ENCODE peak calls at places on chromosome 18, in ten cellular contexts. B, O, S, K, C, N, X, Y, H and I are unnamed samples.

GRCh38 chr18:3448845-3449701 is 899 bp upstream of the TGIF1 start:
- DNase-seq in C (peak; percentile 78), H (peak; percentile 94), Y (peak; percentile 98), X (peak; percentile 79), N (peak; percentile 93), S (no peak), O (peak; percentile 93), K (peak; percentile 83), B (peak; percentile 92), I (peak; percentile 67)

GRCh38 chr18:79395761-79396404 is at the start of gene NFATC1:
- DNase-seq in B (peak; percentile 84), K (peak; percentile 65), Y (peak; percentile 77), N (peak; percentile 61), S (peak; percentile 31), C (peak; percentile 91), H (peak; percentile 35), X (peak; percentile 80), O (peak; percentile 59), I (peak; percentile 68)

GRCh38 chr18:62897153-62897552 is 181.8 kb downstream of the PHLPP1 start:
- DNase-seq in C (no peak), K (peak; percentile 45), X (no peak), O (no peak), B (peak; percentile 58), H (peak; percentile 85), Y (peak; percentile 33), S (no peak), N (no peak), I (no peak)

GRCh38 chr18:1998121-1998520 is 573.2 kb downstream of the METTL4 start:
- DNase-seq in N (no peak), K (no peak), C (no peak), S (no peak), O (no peak), Y (no peak), H (peak; percentile 80), X (no peak), B (no peak), I (no peak)

GRCh38 chr18:57942493-57942892 is 101.5 kb upstream of the NEDD4L start:
- DNase-seq in S (no peak), X (no peak), H (no peak), C (no peak), Y (no peak), B (no peak), N (no peak), K (no peak), O (no peak), I (no peak)

GRCh38 chr18:2513616-2514015 is 57.7 kb downstream of the METTL4 start:
- DNase-seq in H (peak; percentile 11), K (peak; percentile 83), Y (no peak), S (no peak), B (no peak), N (no peak), O (no peak), X (no peak), C (no peak), I (no peak)

GRCh38 chr18:63073481-63073880 is 246.1 kb downstream of the BCL2 start:
- DNase-seq in X (no peak), N (peak; percentile 1), H (no peak), B (no peak), K (no peak), S (no peak), C (no peak), O (no peak), Y (no peak), I (no peak)

GRCh38 chr18:37662099-37662498 is 96.5 kb upstream of the CELF4 start:
- DNase-seq in Y (no peak), S (no peak), K (no peak), H (no peak), X (no peak), N (no peak), C (no peak), B (no peak), O (no peak), I (no peak)

GRCh38 chr18:43785145-43785544 is 507.9 kb upstream of the SYT4 start:
- DNase-seq in O (no peak), H (no peak), Y (no peak), K (no peak), N (no peak), S (no peak), B (no peak), X (no peak), C (no peak), I (no peak)

GRCh38 chr18:43786893-43787292 is 509.6 kb upstream of the SYT4 start:
- DNase-seq in S (no peak), O (no peak), N (no peak), Y (no peak), K (no peak), X (no peak), C (no peak), H (no peak), B (no peak), I (no peak)

GRCh38 chr18:43794363-43794762 is 517.1 kb upstream of the SYT4 start:
- DNase-seq in O (no peak), S (no peak), K (no peak), B (no peak), Y (no peak), C (no peak), H (no peak), N (no peak), X (no peak), I (no peak)

GRCh38 chr18:43793910-43794309 is 516.6 kb upstream of the SYT4 start:
- DNase-seq in O (no peak), K (no peak), Y (no peak), H (peak; percentile 13), X (no peak), N (no peak), S (no peak), B (no peak), C (no peak), I (no peak)

DNA sequence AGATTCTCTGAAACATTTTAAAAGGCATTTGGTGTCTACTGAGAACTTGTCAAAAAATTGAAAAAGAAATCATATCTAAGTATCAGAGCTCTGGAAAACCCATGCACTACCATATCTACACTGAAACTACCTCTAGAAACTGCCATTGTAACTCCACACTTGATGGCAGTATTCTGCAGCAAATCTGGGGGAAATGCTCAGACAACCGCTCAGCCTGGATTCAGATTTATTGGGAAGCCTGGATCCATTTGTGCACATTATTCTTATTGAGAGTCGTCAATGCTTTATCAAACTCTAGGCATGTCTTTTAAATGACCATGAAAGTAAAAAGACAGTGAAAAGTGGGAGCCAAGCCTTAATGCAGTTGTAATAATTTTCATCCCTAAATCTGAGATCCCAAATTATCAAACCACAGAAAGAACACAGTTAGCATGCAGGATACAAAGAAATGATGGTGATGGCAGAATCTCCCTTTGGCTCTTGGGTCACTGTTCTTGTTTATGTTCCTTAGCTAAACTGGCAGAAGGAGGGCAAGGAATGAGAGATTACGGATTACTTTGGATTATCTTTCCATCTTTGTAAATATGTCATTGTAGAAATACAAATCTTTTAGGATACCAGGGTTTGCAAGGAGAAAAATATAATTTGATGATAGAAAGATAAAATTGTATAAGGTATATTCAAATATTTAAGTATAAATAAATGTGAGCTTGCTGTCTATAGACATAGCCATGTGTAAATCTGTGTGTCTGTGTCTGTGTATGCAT is 512.1 kb upstream of the SYT4 start:
- DNase-seq in Y (peak; percentile 3), B (peak; percentile 36), O (no peak), K (peak; percentile 45), X (peak; percentile 10), S (no peak), H (no peak), C (no peak), N (no peak), I (no peak)
- TF ChIP-seq CTCF in Y (peak; percentile 38), B (peak; percentile 40), O (peak; percentile 27), K (peak; percentile 46), X (peak; percentile 9), S (no peak), H (peak; percentile 5), C (no peak), N (no peak), I (no peak)

GRCh38 chr18:44968336-44968735 is 287.6 kb downstream of the SETBP1 start:
- DNase-seq in K (no peak), N (no peak), Y (no peak), O (no peak), S (no peak), X (no peak), C (no peak), H (no peak), B (no peak), I (no peak)
- TF ChIP-seq CTCF in K (no peak), N (no peak), Y (no peak), O (no peak), S (no peak), X (no peak), C (no peak), H (no peak), B (no peak), I (no peak)

GRCh38 chr18:64330976-64331375 is 182.1 kb upstream of the LINC00305 start:
- DNase-seq in K (no peak), X (no peak), Y (no peak), H (no peak), O (no peak), S (no peak), C (no peak), B (no peak), N (no peak), I (no peak)

GRCh38 chr18:64332851-64333250 is 184.0 kb upstream of the LINC00305 start:
- DNase-seq in X (no peak), S (no peak), H (no peak), N (no peak), O (no peak), B (no peak), K (no peak), C (no peak), Y (no peak), I (no peak)

GRCh38 chr18:64333584-64333983 is 184.7 kb upstream of the LINC00305 start:
- DNase-seq in X (no peak), C (no peak), B (peak; percentile 8), Y (no peak), O (no peak), S (no peak), N (no peak), H (no peak), K (no peak), I (no peak)

GRCh38 chr18:64331419-64331818 is 182.5 kb upstream of the LINC00305 start:
- DNase-seq in N (no peak), K (no peak), O (no peak), X (no peak), H (no peak), Y (no peak), S (no peak), B (no peak), C (no peak), I (no peak)

GRCh38 chr18:64330161-64330560 is 181.3 kb upstream of the LINC00305 start:
- DNase-seq in X (no peak), N (no peak), O (no peak), H (no peak), C (no peak), Y (no peak), S (no peak), B (peak; percentile 1), K (no peak), I (no peak)
- TF ChIP-seq CTCF in X (no peak), N (no peak), O (no peak), H (no peak), C (no peak), Y (no peak), S (no peak), B (no peak), K (no peak), I (no peak)

DNA sequence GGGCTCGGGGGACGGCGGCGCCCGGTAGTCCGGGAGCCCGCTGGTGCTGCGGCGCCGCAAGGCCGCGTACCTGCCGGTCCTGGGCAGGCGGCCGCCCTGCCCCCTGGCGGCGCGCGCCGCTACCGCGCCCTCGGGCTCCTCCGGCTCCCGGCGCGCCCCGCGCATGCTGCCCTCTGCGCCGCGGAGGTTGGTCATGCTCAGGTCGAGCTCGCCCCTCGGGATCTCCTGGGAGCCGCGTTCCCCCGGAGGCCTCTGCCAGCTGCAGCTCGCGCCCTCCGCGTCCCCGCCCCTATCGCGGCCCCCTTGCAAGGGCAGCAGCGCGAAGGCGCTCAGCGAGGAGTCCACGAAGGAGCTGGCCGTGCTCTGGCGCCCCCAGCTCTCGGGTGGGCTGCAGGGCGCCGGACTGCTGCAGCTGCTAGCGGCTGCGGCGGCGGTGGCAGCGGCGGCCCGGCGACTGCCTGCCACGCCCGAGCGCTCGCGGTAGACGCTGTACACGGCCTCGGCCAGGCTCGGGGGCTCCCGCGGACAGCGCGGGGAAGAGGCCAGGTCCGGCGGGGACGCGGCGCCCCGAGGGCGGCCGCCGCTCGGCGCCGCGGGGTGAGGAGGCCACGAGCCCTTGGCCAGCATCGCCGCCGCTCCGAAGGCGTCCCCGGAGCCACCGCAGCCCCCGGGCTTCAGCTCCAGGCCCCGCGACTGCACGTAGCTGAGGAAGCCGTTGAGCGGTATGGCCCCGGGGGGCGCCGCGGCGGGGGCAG is 4.5 kb downstream of the TMEM200C start:
- DNase-seq in Y (no peak), H (no peak), N (no peak), B (peak; percentile 8), X (peak; percentile 77), K (no peak), S (peak; percentile 21), C (peak; percentile 32), O (no peak), I (no peak)
- TF ChIP-seq CTCF in Y (no peak), H (peak; percentile 30), N (no peak), B (no peak), X (no peak), K (peak; percentile 18), S (peak; percentile 46), C (peak; percentile 68), O (peak; percentile 49), I (no peak)